ENCODE peak calls at places on chromosomes 5 and 9, in five cellular contexts. B, Y, N, L and G are unnamed samples.
A peak's percentile ranks its signal among the peaks of the same experiment; 100 is the strongest.

GRCh38 chr9:131043097-131043496 is 34.1 kb downstream of the LAMC3 start:
- DNase-seq in L (peak; percentile 43), B (no peak), N (no peak), Y (no peak), G (peak; percentile 61)

GRCh38 chr9:23522952-23523351 is 303.1 kb downstream of the ELAVL2 start:
- DNase-seq in L (no peak), Y (no peak), N (no peak), B (no peak), G (no peak)

GRCh38 chr9:79858509-79858908 is 286.7 kb downstream of the TLE4 start:
- DNase-seq in N (no peak), B (no peak), Y (peak; percentile 57), L (peak; percentile 27), G (no peak)

GRCh38 chr5:143569213-143569663 is 165.8 kb upstream of the NR3C1 start:
- DNase-seq in L (no peak), Y (no peak), B (no peak), N (no peak), G (no peak)

GRCh38 chr5:139964266-139964993 is 78.7 kb downstream of the NRG2 start:
- DNase-seq in Y (no peak), B (no peak), L (no peak), N (peak; percentile 37), G (no peak)

GRCh38 chr9:89638897-89639296 is 34.1 kb downstream of the GADD45G start:
- DNase-seq in Y (no peak), L (no peak), B (no peak), N (no peak), G (no peak)

GRCh38 chr9:79572891-79573696 is 1.3 kb downstream of the TLE4 start:
- DNase-seq in B (peak; percentile 63), L (peak; percentile 66), Y (peak; percentile 43), N (peak; percentile 92), G (peak; percentile 78)

GRCh38 chr5:88602584-88602983 is 280.4 kb downstream of the MEF2C start:
- DNase-seq in L (no peak), B (no peak), Y (peak; percentile 4), N (no peak), G (peak; percentile 2)

GRCh38 chr5:157550668-157551067 is 24.9 kb downstream of the ADAM19 start:
- DNase-seq in Y (no peak), L (no peak), B (no peak), N (no peak), G (no peak)

GRCh38 chr9:35675732-35676392 is 2.1 kb downstream of the CA9 start:
- DNase-seq in B (no peak), Y (no peak), N (no peak), L (peak; percentile 74), G (no peak)

GRCh38 chr5:78269088-78269703 is 25.3 kb downstream of the AP3B1 start:
- DNase-seq in Y (no peak), L (peak; percentile 15), N (no peak), B (no peak), G (peak; percentile 29)

GRCh38 chr5:158543539-158544387 is 556.0 kb downstream of the EBF1 start:
- DNase-seq in Y (peak; percentile 23), L (no peak), N (no peak), B (no peak), G (no peak)

GRCh38 chr5:136269978-136270377 is 77.0 kb upstream of the SMIM32 start:
- DNase-seq in L (no peak), Y (no peak), B (no peak), N (no peak), G (no peak)

GRCh38 chr5:115842089-115842881 is 550 bp downstream of the AP3S1 start:
- DNase-seq in N (no peak), Y (peak; percentile 77), L (no peak), B (peak; percentile 8), G (no peak)